ENCODE peak calls at places on chromosomes 16 and 17, in ten cellular contexts. Y is heart left ventricle, I is AG10803, Z is stomach, W is BJ, V is testis, T is astrocyte of the spinal cord, K is A549, H is tibial nerve, C is NB4. L is an unnamed sample.

GRCh38 chr17:3773511-3773910 is 27.5 kb downstream of the ITGAE start:
- DNase-seq in Y (no peak), I (peak), Z (no peak), W (no peak), V (no peak), T (peak), K (peak), H (no peak), C (no peak), L (peak)

GRCh38 chr17:57900991-57901743 is 51.3 kb upstream of the MRPS23 start:
- DNase-seq in Y (no peak), I (no peak), Z (peak), W (no peak), V (no peak), T (no peak), K (no peak), H (no peak), C (no peak), L (peak)

GRCh38 chr17:43517615-43518386 is 28.3 kb downstream of the ETV4 start:
- DNase-seq in Y (no peak), I (peak), Z (no peak), W (no peak), V (no peak), T (peak), K (no peak), H (no peak), C (no peak), L (no peak)

GRCh38 chr17:6940186-6940649 is 55.6 kb upstream of the ALOX12 start:
- DNase-seq in Y (peak), I (peak), Z (no peak), W (no peak), V (no peak), T (no peak), K (no peak), H (no peak), C (peak), L (no peak)

GRCh38 chr16:11431915-11432465 is 86.7 kb downstream of the RMI2 start:
- DNase-seq in Y (no peak), I (peak), Z (no peak), W (no peak), V (no peak), T (no peak), K (no peak), H (no peak), C (no peak), L (no peak)

GRCh38 chr16:11734025-11734652 is 8.5 kb downstream of the TXNDC11 start:
- DNase-seq in Y (peak), I (no peak), Z (no peak), W (no peak), V (no peak), T (no peak), K (no peak), H (no peak), C (no peak), L (no peak)

GRCh38 chr16:85072947-85073346 is 39.3 kb downstream of the CIBAR2 start:
- DNase-seq in Y (no peak), I (peak), Z (no peak), W (peak), V (no peak), T (peak), K (no peak), H (no peak), C (no peak), L (peak)

GRCh38 chr17:80899402-80900268 is 92.0 kb upstream of the CHMP6 start:
- DNase-seq in Y (no peak), I (no peak), Z (peak), W (no peak), V (no peak), T (no peak), K (peak), H (no peak), C (peak), L (peak)

GRCh38 chr17:65191805-65192740 is 54.9 kb downstream of the RGS9 start:
- DNase-seq in Y (no peak), I (peak), Z (no peak), W (no peak), V (peak), T (peak), K (peak), H (no peak), C (peak), L (peak)

GRCh38 chr17:44607836-44608690 is 48.2 kb upstream of the MEIOC start:
- DNase-seq in Y (peak), I (peak), Z (no peak), W (peak), V (no peak), T (peak), K (no peak), H (peak), C (no peak), L (no peak)

GRCh38 chr16:4306439-4307214 is 9.2 kb upstream of the GLIS2 start:
- DNase-seq in Y (no peak), I (no peak), Z (no peak), W (no peak), V (no peak), T (no peak), K (no peak), H (no peak), C (no peak), L (no peak)

GRCh38 chr17:34606721-34607120 is 27.3 kb downstream of the TMEM132E start:
- DNase-seq in Y (no peak), I (no peak), Z (no peak), W (no peak), V (peak), T (no peak), K (no peak), H (no peak), C (no peak), L (no peak)

GRCh38 chr17:27339836-27340550 is 46.1 kb downstream of the WSB1 start:
- DNase-seq in Y (no peak), I (no peak), Z (no peak), W (no peak), V (no peak), T (no peak), K (peak), H (no peak), C (peak), L (peak)

GRCh38 chr16:46929378-46930332 is 43.8 kb downstream of the DNAJA2 start:
- DNase-seq in Y (peak), I (peak), Z (peak), W (no peak), V (peak), T (peak), K (peak), H (peak), C (peak), L (peak)

GRCh38 chr17:46742539-46743270 is 75.8 kb downstream of the WNT3 start:
- DNase-seq in Y (peak), I (peak), Z (no peak), W (peak), V (no peak), T (peak), K (peak), H (no peak), C (peak), L (peak)

GRCh38 chr17:20267459-20267842 is 199.9 kb downstream of the LGALS9B start:
- DNase-seq in Y (no peak), I (no peak), Z (no peak), W (no peak), V (no peak), T (no peak), K (no peak), H (no peak), C (no peak), L (no peak)

GRCh38 chr16:56910654-56911539 is 21.0 kb upstream of the HERPUD1 start:
- DNase-seq in Y (peak), I (peak), Z (no peak), W (peak), V (peak), T (peak), K (no peak), H (peak), C (peak), L (peak)

GRCh38 chr16:21565816-21566669 is 33.3 kb upstream of the METTL9 start:
- DNase-seq in Y (no peak), I (no peak), Z (peak), W (no peak), V (no peak), T (no peak), K (no peak), H (no peak), C (peak), L (no peak)

GRCh38 chr16:70659953-70660671 is 13.8 kb downstream of the IL34 start:
- DNase-seq in Y (no peak), I (no peak), Z (no peak), W (no peak), V (no peak), T (no peak), K (no peak), H (no peak), C (peak), L (no peak)

GRCh38 chr16:50880926-50881325 is 139.0 kb downstream of the CYLD start:
- DNase-seq in Y (no peak), I (no peak), Z (no peak), W (no peak), V (no peak), T (no peak), K (no peak), H (no peak), C (no peak), L (no peak)

GRCh38 chr17:40349477-40350409 is 14.8 kb downstream of the GJD3 start:
- DNase-seq in Y (peak), I (no peak), Z (peak), W (no peak), V (no peak), T (no peak), K (no peak), H (no peak), C (no peak), L (peak)

GRCh38 chr17:29251969-29252866 is 5.6 kb downstream of the CRYBA1 start:
- DNase-seq in Y (no peak), I (peak), Z (no peak), W (no peak), V (no peak), T (peak), K (peak), H (no peak), C (peak), L (no peak)

GRCh38 chr16:31695667-31696066 is 168.0 kb downstream of the AHSP start:
- DNase-seq in Y (no peak), I (no peak), Z (no peak), W (no peak), V (no peak), T (no peak), K (no peak), H (no peak), C (peak), L (no peak)

GRCh38 chr17:27453466-27453865 is 2.8 kb upstream of the KSR1 start:
- DNase-seq in Y (no peak), I (peak), Z (no peak), W (no peak), V (no peak), T (no peak), K (no peak), H (no peak), C (no peak), L (no peak)

GRCh38 chr16:79282806-79283205 is 317.7 kb downstream of the MAF start:
- DNase-seq in Y (no peak), I (no peak), Z (no peak), W (no peak), V (no peak), T (no peak), K (no peak), H (no peak), C (no peak), L (no peak)

GRCh38 chr17:47995241-47995935 is 24.5 kb downstream of the CDK5RAP3 start:
- DNase-seq in Y (no peak), I (no peak), Z (no peak), W (no peak), V (no peak), T (no peak), K (no peak), H (no peak), C (no peak), L (no peak)

GRCh38 chr16:57785924-57786323 is 16.4 kb downstream of the KIFC3 start:
- DNase-seq in Y (no peak), I (no peak), Z (no peak), W (no peak), V (no peak), T (no peak), K (no peak), H (no peak), C (no peak), L (no peak)

GRCh38 chr16:19419691-19420060 is 2.0 kb downstream of the TMC5 start:
- DNase-seq in Y (no peak), I (no peak), Z (peak), W (no peak), V (no peak), T (no peak), K (peak), H (no peak), C (no peak), L (peak)

DNA sequence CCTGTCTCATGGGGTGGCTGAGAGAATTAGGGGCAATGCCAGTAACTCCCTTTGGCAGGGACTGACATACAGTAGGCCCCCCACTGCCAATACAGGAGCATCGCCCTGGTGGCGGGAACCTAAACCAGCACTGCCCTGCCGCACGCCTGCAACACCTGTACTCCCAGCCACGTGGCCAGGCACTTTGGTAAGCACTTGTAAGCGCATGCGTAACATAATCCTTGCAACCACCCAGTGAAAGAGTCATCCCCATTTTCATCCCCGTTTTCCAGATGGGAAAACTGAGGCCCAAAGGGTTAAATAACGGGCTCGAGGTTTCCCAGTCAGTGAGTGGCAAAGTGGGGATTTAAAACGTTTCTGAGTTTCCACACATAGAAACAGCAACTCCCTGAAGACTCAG is 17.5 kb downstream of the SCN4A start:
- DNase-seq in Y (no peak), I (no peak), Z (no peak), W (no peak), V (no peak), T (no peak), K (no peak), H (no peak), C (no peak), L (no peak)
- TF ChIP-seq CTCF in Y (no peak), I (no peak), Z (no peak), W (no peak), V (no peak), T (no peak), K (no peak), H (no peak), C (no peak), L (no peak)

GRCh38 chr16:30091474-30092372 is at the start of gene TBX6:
- DNase-seq in Y (peak), I (peak), Z (peak), W (peak), V (peak), T (peak), K (peak), H (peak), C (peak), L (peak)
- H3K4me3 ChIP-seq in Y (peak), I (peak), Z (peak), W (peak), V (peak), T (peak), K (peak), H (peak), C (peak), L (peak)

GRCh38 chr17:66310528-66311148 is 8.2 kb downstream of the PRKCA start:
- DNase-seq in Y (no peak), I (no peak), Z (no peak), W (no peak), V (no peak), T (no peak), K (peak), H (no peak), C (peak), L (no peak)
- TF ChIP-seq CTCF in Y (no peak), I (no peak), Z (no peak), W (no peak), V (no peak), T (no peak), K (peak), H (no peak), C (peak), L (no peak)

GRCh38 chr17:68514809-68515208 is 2.6 kb downstream of the PRKAR1A start:
- DNase-seq in Y (no peak), I (peak), Z (no peak), W (no peak), V (no peak), T (peak), K (peak), H (no peak), C (no peak), L (peak)
- H3K4me3 ChIP-seq in Y (peak), I (peak), Z (peak), W (peak), V (peak), T (peak), K (no peak), H (peak), C (peak), L (peak)

DNA sequence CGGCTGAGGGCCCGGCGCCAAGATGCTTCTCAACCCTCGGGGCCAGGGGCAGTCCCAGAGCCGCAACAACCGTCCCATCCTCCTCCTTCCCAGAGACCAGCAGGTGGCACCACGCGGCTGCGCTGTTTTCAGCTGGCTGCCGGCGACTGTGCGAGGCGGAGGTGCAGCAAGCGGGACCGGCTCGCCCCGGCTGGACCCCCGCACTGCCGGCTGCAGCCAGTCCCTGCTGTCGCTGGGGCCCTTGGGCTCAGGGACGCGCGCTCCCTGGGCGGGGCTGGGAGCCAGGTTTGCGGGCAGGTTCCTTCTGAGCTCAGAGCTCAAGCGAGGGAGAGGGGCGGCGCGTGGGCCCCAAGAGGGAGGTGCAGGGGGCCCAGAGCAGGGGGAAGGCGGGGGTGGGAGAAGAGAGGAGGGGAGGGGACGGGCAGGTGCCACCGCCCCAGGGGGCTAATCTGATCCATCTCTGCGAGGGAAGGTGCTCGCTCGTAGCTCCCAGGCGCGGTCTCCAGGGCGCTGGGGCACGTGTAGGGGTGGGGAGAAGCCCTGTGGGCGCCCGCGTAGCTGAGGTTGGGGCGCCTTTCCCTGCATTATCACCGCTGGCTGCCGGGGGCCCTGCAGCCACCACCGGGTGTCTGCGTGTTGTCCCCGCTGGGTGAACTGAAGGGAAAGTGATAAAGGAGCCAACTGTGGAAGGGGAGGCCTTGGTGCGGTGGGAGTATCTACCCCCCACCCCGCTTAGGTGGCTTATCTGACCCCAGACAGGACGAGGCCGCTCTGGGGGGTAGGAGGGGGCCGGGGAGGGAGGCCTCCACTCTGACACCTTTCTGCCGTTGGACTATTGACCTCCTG is 24.2 kb downstream of the STAT5A start:
- DNase-seq in Y (peak), I (peak), Z (peak), W (no peak), V (peak), T (peak), K (peak), H (peak), C (peak), L (peak)
- TF ChIP-seq CTCF in Y (peak), I (peak), Z (peak), W (peak), V (peak), T (peak), K (peak), H (peak), C (peak), L (peak)

DNA sequence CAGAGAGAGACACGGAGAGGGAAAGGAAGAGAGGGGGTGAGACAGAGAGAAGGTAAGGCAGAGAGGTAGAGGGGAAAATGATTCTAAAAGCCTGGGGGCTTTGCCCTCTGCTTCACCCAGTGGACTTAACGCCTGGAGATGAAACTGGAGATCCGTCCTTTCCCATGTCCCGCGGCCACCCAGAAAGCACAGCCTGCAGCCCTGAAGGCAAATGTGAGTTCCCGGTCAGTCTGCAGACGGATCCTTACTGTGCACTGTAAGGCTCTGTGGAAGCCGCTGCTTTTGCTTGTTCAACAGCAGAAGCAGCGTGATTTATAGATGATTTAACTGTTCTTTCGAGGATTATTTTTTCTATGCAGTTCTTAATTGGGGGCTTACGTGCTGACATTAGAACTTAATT is 290.4 kb downstream of the FOXL1 start:
- DNase-seq in Y (no peak), I (no peak), Z (no peak), W (no peak), V (no peak), T (no peak), K (no peak), H (no peak), C (no peak), L (no peak)
- H3K4me3 ChIP-seq in Y (no peak), I (no peak), Z (no peak), W (no peak), V (no peak), T (no peak), K (no peak), H (no peak), C (no peak), L (no peak)

GRCh38 chr17:9256944-9257629 is 235.8 kb downstream of the NTN1 start:
- DNase-seq in Y (no peak), I (peak), Z (no peak), W (peak), V (no peak), T (peak), K (no peak), H (no peak), C (no peak), L (no peak)

GRCh38 chr17:9258115-9259020 is 237.1 kb downstream of the NTN1 start:
- DNase-seq in Y (no peak), I (no peak), Z (no peak), W (no peak), V (no peak), T (peak), K (no peak), H (no peak), C (no peak), L (no peak)

GRCh38 chr17:9266031-9266680 is 244.8 kb downstream of the NTN1 start:
- DNase-seq in Y (no peak), I (peak), Z (no peak), W (no peak), V (no peak), T (no peak), K (no peak), H (no peak), C (no peak), L (no peak)

GRCh38 chr17:9259419-9259818 is 238.1 kb downstream of the NTN1 start:
- DNase-seq in Y (peak), I (no peak), Z (no peak), W (no peak), V (no peak), T (no peak), K (no peak), H (no peak), C (no peak), L (no peak)

GRCh38 chr17:9261059-9262029 is 240.0 kb downstream of the NTN1 start:
- DNase-seq in Y (no peak), I (no peak), Z (no peak), W (no peak), V (no peak), T (no peak), K (no peak), H (no peak), C (no peak), L (no peak)
- TF ChIP-seq CTCF in Y (no peak), I (no peak), Z (no peak), W (no peak), V (no peak), T (no peak), K (no peak), H (no peak), C (no peak), L (no peak)

DNA sequence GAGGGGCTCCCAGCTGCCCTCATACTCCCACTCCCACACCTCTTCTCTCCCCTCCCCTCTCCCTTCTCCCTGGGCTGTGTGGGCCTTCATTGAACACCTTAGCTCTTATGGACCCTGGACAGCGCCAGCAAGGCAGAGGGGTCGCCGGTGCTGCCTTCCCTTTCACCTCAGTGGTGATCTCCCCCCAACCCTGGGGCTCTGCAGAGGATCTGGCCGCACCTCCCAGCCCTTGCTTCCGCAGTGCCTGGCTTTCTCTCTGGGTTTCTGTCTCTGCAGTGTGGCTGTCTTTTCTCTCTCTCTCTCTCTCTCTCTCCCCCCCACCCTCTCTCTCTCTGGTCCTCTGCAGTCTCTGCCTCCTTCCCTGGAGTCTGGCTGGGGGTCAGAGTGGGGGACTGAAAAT is 1.2 kb downstream of the SEZ6L2 start:
- DNase-seq in Y (no peak), I (no peak), Z (no peak), W (no peak), V (no peak), T (no peak), K (no peak), H (no peak), C (no peak), L (no peak)
- H3K4me3 ChIP-seq in Y (no peak), I (no peak), Z (no peak), W (no peak), V (no peak), T (no peak), K (no peak), H (no peak), C (no peak), L (no peak)